ENCODE peak calls at places on chromosomes 2 and 18, in eight cellular contexts. V is CD8-positive, alpha-beta memory T cell; Y is neuronal stem cell; C is CD8-positive, alpha-beta T cell; T is H1; L is heart left ventricle; I is effector memory CD4-positive, alpha-beta T cell; J is upper lobe of right lung. E is an unnamed sample. For H3K4me1 and H3K36me3, the result is how much of the 10 kb centered on the place peaks cover.

GRCh38 chr2:186382932-186383331 is 103.1 kb upstream of the ZC3H15 start:
- DNase-seq in V (no peak), Y (no peak), C (no peak), T (no peak), L (no peak), I (no peak), J (no peak), E (no peak)

GRCh38 chr18:55465313-55465712 is 122.7 kb downstream of the TCF4 start:
- DNase-seq in V (no peak), Y (no peak), C (no peak), T (no peak), L (no peak), I (no peak), J (no peak), E (no peak)

GRCh38 chr18:45686892-45687611 is 36.9 kb upstream of the SLC14A1 start:
- DNase-seq in V (peak), Y (no peak), C (peak), T (no peak), L (no peak), I (peak), J (peak), E (no peak)

GRCh38 chr2:127424598-127425379 is 6.6 kb downstream of the PROC start:
- DNase-seq in V (no peak), Y (no peak), C (no peak), T (no peak), L (no peak), I (no peak), J (no peak), E (no peak)

GRCh38 chr2:12918138-12918840 is 201.6 kb downstream of the TRIB2 start:
- DNase-seq in V (no peak), Y (no peak), C (no peak), T (no peak), L (no peak), I (no peak), J (no peak), E (no peak)

GRCh38 chr18:48430162-48430561 is 21.0 kb upstream of the ZBTB7C start:
- DNase-seq in V (no peak), Y (no peak), C (no peak), T (no peak), L (no peak), I (no peak), J (no peak), E (no peak)

GRCh38 chr2:234289789-234290188 is 207.1 kb downstream of the ARL4C start:
- DNase-seq in V (peak), Y (no peak), C (no peak), T (no peak), L (no peak), I (peak), J (no peak), E (no peak)

GRCh38 chr18:50729326-50729725 is 90.5 kb downstream of the MRO start:
- DNase-seq in V (no peak), Y (no peak), C (no peak), T (no peak), L (no peak), I (no peak), J (no peak), E (no peak)

GRCh38 chr2:157125685-157126084 is 131.8 kb upstream of the GALNT5 start:
- DNase-seq in V (no peak), Y (no peak), C (no peak), T (no peak), L (no peak), I (no peak), J (no peak), E (no peak)

GRCh38 chr2:26938399-26938798 is 32.0 kb upstream of the MAPRE3 start:
- DNase-seq in V (no peak), Y (no peak), C (no peak), T (no peak), L (no peak), I (no peak), J (no peak), E (no peak)

GRCh38 chr18:73950116-73950705 is 197.4 kb downstream of the FBXO15 start:
- DNase-seq in V (no peak), Y (no peak), C (no peak), T (no peak), L (no peak), I (no peak), J (no peak), E (no peak)

GRCh38 chr2:40343904-40344303 is 108.0 kb downstream of the SLC8A1 start:
- DNase-seq in V (no peak), Y (no peak), C (no peak), T (no peak), L (no peak), I (no peak), J (no peak), E (no peak)

GRCh38 chr2:121722479-121722878 is 14.2 kb downstream of the NIFK start:
- DNase-seq in V (no peak), Y (no peak), C (no peak), T (no peak), L (no peak), I (no peak), J (no peak), E (no peak)

GRCh38 chr2:11562011-11562410 is 28.2 kb downstream of the GREB1 start:
- DNase-seq in V (no peak), Y (no peak), C (no peak), T (no peak), L (no peak), I (no peak), J (no peak), E (no peak)

GRCh38 chr2:227366861-227367800 is 12.0 kb downstream of the TM4SF20 start:
- DNase-seq in V (no peak), Y (no peak), C (no peak), T (no peak), L (no peak), I (no peak), J (no peak), E (no peak)

GRCh38 chr2:187567126-187567525 is 12.9 kb upstream of the TFPI start:
- DNase-seq in V (no peak), Y (no peak), C (no peak), T (no peak), L (no peak), I (no peak), J (no peak), E (no peak)

DNA sequence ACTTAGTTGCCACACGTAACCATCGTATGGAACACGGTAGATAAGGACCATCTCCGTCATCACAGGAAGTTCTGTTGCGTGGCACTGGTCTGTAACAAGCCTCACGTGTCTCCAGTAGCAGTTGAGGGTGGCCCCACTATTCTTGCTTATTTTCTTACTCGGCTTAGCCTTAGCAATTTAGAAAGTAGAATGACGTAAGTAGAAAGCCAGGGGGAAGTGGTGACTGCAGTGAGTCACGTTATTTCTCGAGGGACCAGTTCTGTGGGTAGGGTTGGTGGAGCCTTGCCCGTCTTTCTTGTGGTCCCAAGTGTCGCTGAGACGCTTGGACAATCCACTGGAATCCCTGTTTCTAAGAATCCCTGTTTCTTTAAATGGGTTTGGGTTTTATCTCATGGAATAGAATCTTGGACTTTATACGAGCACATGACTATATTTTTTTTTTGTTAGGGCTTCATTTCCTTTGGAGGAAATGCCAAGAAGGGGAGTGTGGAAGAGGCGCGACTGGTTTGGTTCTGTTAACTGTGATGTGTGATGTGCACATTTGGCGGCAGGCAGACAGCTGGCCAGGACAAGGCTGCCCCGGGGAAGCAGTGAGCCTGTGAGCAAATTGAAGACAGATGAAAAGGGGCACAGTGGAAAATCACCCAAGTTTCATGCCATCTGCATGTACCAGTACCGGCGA is 96.2 kb downstream of the CABLES1 start:
- DNase-seq in V (peak), Y (no peak), C (peak), T (no peak), L (peak), I (peak), J (no peak), E (no peak)
- H3K4me1 ChIP-seq in V (under half), Y (under half), C (under half), T (under half), L (half or more), I (under half), J (half or more), E (under half)

GRCh38 chr2:170262343-170262742 is 84.4 kb downstream of the MYO3B start:
- DNase-seq in V (no peak), Y (no peak), C (no peak), T (no peak), L (no peak), I (no peak), J (no peak), E (no peak)

GRCh38 chr2:170260188-170260587 is 82.2 kb downstream of the MYO3B start:
- DNase-seq in V (no peak), Y (no peak), C (no peak), T (no peak), L (no peak), I (no peak), J (no peak), E (no peak)

GRCh38 chr2:170264522-170264860 is 86.5 kb downstream of the MYO3B start:
- DNase-seq in V (no peak), Y (no peak), C (no peak), T (no peak), L (no peak), I (no peak), J (no peak), E (no peak)

GRCh38 chr2:170262806-170263205 is 84.9 kb downstream of the MYO3B start:
- DNase-seq in V (no peak), Y (no peak), C (no peak), T (no peak), L (no peak), I (no peak), J (no peak), E (no peak)

GRCh38 chr2:170261566-170261965 is 83.6 kb downstream of the MYO3B start:
- DNase-seq in V (no peak), Y (no peak), C (no peak), T (no peak), L (no peak), I (no peak), J (no peak), E (no peak)
- H3K4me3 ChIP-seq in V (no peak), Y (no peak), C (no peak), T (no peak), L (no peak), I (no peak), J (no peak), E (no peak)

GRCh38 chr2:54632733-54633692 is 90.4 kb upstream of the EML6 start:
- DNase-seq in V (no peak), Y (no peak), C (no peak), T (no peak), L (no peak), I (no peak), J (no peak), E (no peak)

GRCh38 chr2:54634012-54634411 is 89.5 kb upstream of the EML6 start:
- DNase-seq in V (no peak), Y (no peak), C (no peak), T (no peak), L (no peak), I (no peak), J (no peak), E (no peak)

GRCh38 chr2:54635554-54636152 is 87.8 kb upstream of the EML6 start:
- DNase-seq in V (no peak), Y (no peak), C (no peak), T (no peak), L (no peak), I (no peak), J (no peak), E (no peak)

GRCh38 chr2:54636425-54637139 is 86.9 kb upstream of the EML6 start:
- DNase-seq in V (no peak), Y (no peak), C (no peak), T (no peak), L (no peak), I (no peak), J (no peak), E (no peak)

GRCh38 chr2:54634564-54635511 is 88.6 kb upstream of the EML6 start:
- DNase-seq in V (no peak), Y (no peak), C (no peak), T (peak), L (peak), I (no peak), J (no peak), E (no peak)
- H3K36me3 ChIP-seq in V (half or more), Y (under half), C (half or more), T (half or more), L (under half), I (half or more), J (half or more), E (under half)

GRCh38 chr2:153536105-153536504 is 57.5 kb upstream of the RPRM start:
- DNase-seq in V (no peak), Y (no peak), C (no peak), T (no peak), L (no peak), I (no peak), J (no peak), E (no peak)

GRCh38 chr2:153532160-153532559 is 53.6 kb upstream of the RPRM start:
- DNase-seq in V (no peak), Y (no peak), C (no peak), T (no peak), L (no peak), I (no peak), J (no peak), E (no peak)
- H3K4me1 ChIP-seq in V (under half), Y (under half), C (under half), T (under half), L (under half), I (under half), J (under half), E (under half)

GRCh38 chr2:161417428-161418274 is 1.6 kb downstream of the TBR1 start:
- DNase-seq in V (no peak), Y (peak), C (no peak), T (no peak), L (no peak), I (no peak), J (no peak), E (no peak)

GRCh38 chr2:161418275-161418714 is 2.2 kb downstream of the TBR1 start:
- DNase-seq in V (no peak), Y (no peak), C (no peak), T (no peak), L (no peak), I (no peak), J (no peak), E (no peak)

GRCh38 chr2:161419338-161419965 is 3.4 kb downstream of the TBR1 start:
- DNase-seq in V (no peak), Y (no peak), C (no peak), T (no peak), L (no peak), I (no peak), J (no peak), E (no peak)

GRCh38 chr2:161420406-161421025 is 4.4 kb downstream of the TBR1 start:
- DNase-seq in V (no peak), Y (peak), C (no peak), T (no peak), L (no peak), I (no peak), J (no peak), E (no peak)

GRCh38 chr2:161418715-161419337 is 2.7 kb downstream of the TBR1 start:
- DNase-seq in V (no peak), Y (peak), C (no peak), T (no peak), L (no peak), I (no peak), J (no peak), E (no peak)
- H3K4me3 ChIP-seq in V (no peak), Y (peak), C (no peak), T (peak), L (no peak), I (no peak), J (no peak), E (peak)

GRCh38 chr2:150490466-150490865 is 3.0 kb upstream of the RND3 start:
- DNase-seq in V (no peak), Y (no peak), C (no peak), T (no peak), L (no peak), I (no peak), J (no peak), E (no peak)

GRCh38 chr2:150491943-150492342 is 4.5 kb upstream of the RND3 start:
- DNase-seq in V (no peak), Y (no peak), C (no peak), T (no peak), L (no peak), I (no peak), J (no peak), E (no peak)

GRCh38 chr2:150491430-150491829 is 4.0 kb upstream of the RND3 start:
- DNase-seq in V (no peak), Y (no peak), C (no peak), T (no peak), L (no peak), I (no peak), J (no peak), E (no peak)

GRCh38 chr2:150494234-150494913 is 6.9 kb upstream of the RND3 start:
- DNase-seq in V (no peak), Y (no peak), C (no peak), T (no peak), L (no peak), I (no peak), J (no peak), E (no peak)

DNA sequence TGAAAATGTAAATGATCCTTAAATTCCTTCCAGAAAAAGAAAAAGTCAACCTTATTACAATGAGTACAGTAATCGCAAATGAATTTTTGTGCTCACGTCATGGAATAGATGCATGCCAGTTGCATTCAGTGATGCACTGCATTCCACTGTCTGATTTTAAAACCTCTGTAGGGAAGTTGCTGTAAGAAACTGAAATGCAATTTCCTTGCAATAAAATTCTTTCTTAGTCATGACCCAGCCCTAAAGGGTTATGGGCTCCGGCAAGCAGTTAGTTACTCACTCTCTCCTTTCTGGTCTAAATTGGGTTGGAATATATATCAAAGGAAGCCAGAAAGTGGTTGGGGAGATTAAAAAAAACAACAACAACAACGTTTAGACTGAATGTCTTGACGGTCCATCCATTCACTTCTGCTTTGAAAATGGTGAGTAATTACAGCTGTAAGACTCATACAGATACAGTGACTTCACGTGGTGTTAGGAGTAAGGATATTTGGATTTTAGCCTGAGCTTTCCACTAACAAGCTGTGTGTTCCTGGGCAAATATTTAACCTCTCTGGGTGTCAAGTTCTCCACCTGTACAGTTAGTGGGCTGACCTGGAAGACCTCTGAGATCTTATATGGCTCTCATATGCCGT is 8.6 kb upstream of the RND3 start:
- DNase-seq in V (no peak), Y (no peak), C (no peak), T (no peak), L (no peak), I (no peak), J (no peak), E (no peak)
- H3K36me3 ChIP-seq in V (under half), Y (under half), C (under half), T (under half), L (under half), I (under half), J (under half), E (under half)

GRCh38 chr2:150528861-150529801 is 41.7 kb upstream of the RND3 start:
- DNase-seq in V (no peak), Y (no peak), C (no peak), T (no peak), L (no peak), I (no peak), J (no peak), E (no peak)
- H3K4me1 ChIP-seq in V (under half), Y (under half), C (under half), T (under half), L (under half), I (under half), J (under half), E (under half)

DNA sequence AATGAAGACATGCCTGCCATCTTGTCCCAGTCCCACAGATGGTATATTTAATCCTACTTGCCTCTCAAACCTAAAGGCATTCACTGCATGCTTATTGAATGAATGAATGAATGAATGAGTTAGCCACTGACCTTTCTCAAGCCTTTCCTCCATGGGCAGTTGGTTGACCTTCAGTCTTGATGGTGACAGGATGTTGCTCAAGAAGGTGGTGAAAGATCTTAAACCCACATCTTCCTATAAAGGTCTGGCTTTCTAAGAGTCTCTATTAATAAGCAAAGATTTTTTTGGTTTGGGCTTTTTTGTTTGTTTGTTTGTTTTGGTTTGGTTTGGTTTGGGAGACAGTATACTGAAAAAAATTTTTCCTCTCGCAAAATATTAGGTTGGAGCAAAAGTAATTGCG is 41.7 kb downstream of the KIAA2012 start:
- DNase-seq in V (no peak), Y (no peak), C (no peak), T (no peak), L (no peak), I (no peak), J (no peak), E (no peak)
- H3K4me3 ChIP-seq in V (no peak), Y (no peak), C (no peak), T (no peak), L (no peak), I (no peak), J (no peak), E (no peak)

E was measured in iPS DF 6.9.